ENCODE peak calls at places on chromosomes 6 and 20, in six cellular contexts. O is stomach, P is GM23338, N is right cardiac atrium, G is ascending aorta, M is pancreas. Q is an unnamed sample.

GRCh38 chr6:33324139-33324538 is 6.6 kb upstream of the ZBTB22 start:
- DNase-seq in O (no peak), P (no peak), N (no peak), G (no peak), M (no peak), Q (no peak)

GRCh38 chr20:16051968-16052367 is 521.3 kb downstream of the KIF16B start:
- DNase-seq in O (no peak), P (no peak), N (no peak), G (no peak), M (no peak), Q (no peak)

GRCh38 chr6:117547688-117548621 is 54.4 kb downstream of the GOPC start:
- DNase-seq in O (peak), P (peak), N (peak), G (peak), M (peak), Q (peak)

GRCh38 chr6:93424303-93425064 is 5.1 kb upstream of the EPHA7 start:
- DNase-seq in O (no peak), P (peak), N (no peak), G (no peak), M (no peak), Q (no peak)

GRCh38 chr6:99603421-99604160 is 3.0 kb upstream of the PRDM13 start:
- DNase-seq in O (no peak), P (peak), N (no peak), G (no peak), M (no peak), Q (no peak)

GRCh38 chr6:17341891-17342290 is 51.5 kb upstream of the CAP2 start:
- DNase-seq in O (no peak), P (no peak), N (no peak), G (no peak), M (no peak), Q (no peak)

GRCh38 chr6:167733740-167734661 is 92.7 kb upstream of the AFDN start:
- DNase-seq in O (peak), P (no peak), N (no peak), G (no peak), M (peak), Q (no peak)

GRCh38 chr20:31823360-31824124 is 4.4 kb downstream of the MYLK2 start:
- DNase-seq in O (no peak), P (no peak), N (no peak), G (no peak), M (no peak), Q (no peak)

GRCh38 chr6:69290116-69290515 is 506.7 kb downstream of the LMBRD1 start:
- DNase-seq in O (no peak), P (no peak), N (no peak), G (no peak), M (no peak), Q (no peak)

GRCh38 chr20:4014031-4014474 is 1.3 kb downstream of the RNF24 start:
- DNase-seq in O (peak), P (peak), N (no peak), G (no peak), M (peak), Q (no peak)

GRCh38 chr6:101117397-101118185 is 236.5 kb upstream of the ASCC3 start:
- DNase-seq in O (no peak), P (peak), N (no peak), G (no peak), M (no peak), Q (no peak)

GRCh38 chr6:32933661-32934085 is 7.2 kb downstream of the HLA-DMB start:
- DNase-seq in O (peak), P (peak), N (peak), G (no peak), M (peak), Q (peak)

GRCh38 chr6:69630767-69631166 is 166.0 kb downstream of the LMBRD1 start:
- DNase-seq in O (no peak), P (no peak), N (no peak), G (no peak), M (no peak), Q (no peak)

GRCh38 chr20:59731371-59731770 is 127.0 kb downstream of the PHACTR3 start:
- DNase-seq in O (no peak), P (no peak), N (no peak), G (no peak), M (no peak), Q (no peak)

GRCh38 chr6:152948150-152948768 is 34.6 kb downstream of the FBXO5 start:
- DNase-seq in O (no peak), P (peak), N (no peak), G (no peak), M (no peak), Q (no peak)

GRCh38 chr6:158459726-158460125 is 100.2 kb upstream of the TMEM181 start:
- DNase-seq in O (no peak), P (no peak), N (no peak), G (no peak), M (no peak), Q (no peak)

GRCh38 chr20:48975955-48976354 is 54.4 kb downstream of the ARFGEF2 start:
- DNase-seq in O (no peak), P (no peak), N (no peak), G (no peak), M (no peak), Q (no peak)

GRCh38 chr20:2984956-2985661 is 58.3 kb upstream of the GNRH2 start:
- DNase-seq in O (no peak), P (no peak), N (no peak), G (no peak), M (no peak), Q (no peak)

GRCh38 chr20:31576751-31577150 is 28.3 kb upstream of the ID1 start:
- DNase-seq in O (no peak), P (no peak), N (no peak), G (no peak), M (no peak), Q (no peak)

GRCh38 chr6:144811140-144811539 is 526.0 kb downstream of the UTRN start:
- DNase-seq in O (no peak), P (no peak), N (no peak), G (no peak), M (no peak), Q (no peak)

GRCh38 chr20:39421571-39422099 is 459.5 kb downstream of the DHX35 start:
- DNase-seq in O (no peak), P (no peak), N (no peak), G (no peak), M (no peak), Q (no peak)

GRCh38 chr20:23937303-23938117 is 51.1 kb downstream of the GGTLC1 start:
- DNase-seq in O (peak), P (peak), N (peak), G (no peak), M (peak), Q (no peak)

GRCh38 chr20:53786445-53787267 is 193.0 kb upstream of the ZNF217 start:
- DNase-seq in O (no peak), P (no peak), N (no peak), G (no peak), M (no peak), Q (no peak)

GRCh38 chr6:106377061-106377540 is 16.6 kb downstream of the CRYBG1 start:
- DNase-seq in O (no peak), P (no peak), N (no peak), G (no peak), M (no peak), Q (no peak)

GRCh38 chr20:61293951-61294350 is 41.9 kb downstream of the CDH4 start:
- DNase-seq in O (no peak), P (no peak), N (no peak), G (no peak), M (no peak), Q (no peak)

GRCh38 chr6:131164506-131164905 is 29.2 kb downstream of the AKAP7 start:
- DNase-seq in O (no peak), P (no peak), N (no peak), G (no peak), M (no peak), Q (no peak)

GRCh38 chr6:76555090-76555489 is 482.6 kb upstream of the IMPG1 start:
- DNase-seq in O (no peak), P (peak), N (no peak), G (no peak), M (no peak), Q (no peak)

GRCh38 chr6:3231213-3232016 is 4.0 kb upstream of the TUBB2B start:
- DNase-seq in O (peak), P (peak), N (peak), G (no peak), M (peak), Q (no peak)

GRCh38 chr20:49558826-49559225 is 9.1 kb downstream of the PTGIS start:
- DNase-seq in O (no peak), P (no peak), N (no peak), G (no peak), M (no peak), Q (no peak)

GRCh38 chr6:44564906-44565524 is 177.5 kb downstream of the CDC5L start:
- DNase-seq in O (no peak), P (no peak), N (no peak), G (no peak), M (no peak), Q (no peak)

GRCh38 chr6:2858678-2859324 is 17.1 kb upstream of the SERPINB1 start:
- DNase-seq in O (no peak), P (no peak), N (no peak), G (no peak), M (no peak), Q (no peak)

GRCh38 chr6:84048588-84048987 is 15.0 kb downstream of the MRAP2 start:
- DNase-seq in O (no peak), P (no peak), N (no peak), G (no peak), M (no peak), Q (no peak)

GRCh38 chr20:36485286-36485685 is 56.0 kb upstream of the MYL9 start:
- DNase-seq in O (no peak), P (no peak), N (no peak), G (no peak), M (no peak), Q (no peak)

GRCh38 chr20:36481380-36482043 is 59.8 kb upstream of the MYL9 start:
- DNase-seq in O (no peak), P (peak), N (no peak), G (no peak), M (no peak), Q (no peak)

GRCh38 chr20:36482044-36482473 is 59.3 kb upstream of the MYL9 start:
- DNase-seq in O (peak), P (no peak), N (peak), G (peak), M (peak), Q (no peak)

GRCh38 chr20:36483919-36484808 is 57.2 kb upstream of the MYL9 start:
- DNase-seq in O (peak), P (no peak), N (no peak), G (no peak), M (peak), Q (no peak)

DNA sequence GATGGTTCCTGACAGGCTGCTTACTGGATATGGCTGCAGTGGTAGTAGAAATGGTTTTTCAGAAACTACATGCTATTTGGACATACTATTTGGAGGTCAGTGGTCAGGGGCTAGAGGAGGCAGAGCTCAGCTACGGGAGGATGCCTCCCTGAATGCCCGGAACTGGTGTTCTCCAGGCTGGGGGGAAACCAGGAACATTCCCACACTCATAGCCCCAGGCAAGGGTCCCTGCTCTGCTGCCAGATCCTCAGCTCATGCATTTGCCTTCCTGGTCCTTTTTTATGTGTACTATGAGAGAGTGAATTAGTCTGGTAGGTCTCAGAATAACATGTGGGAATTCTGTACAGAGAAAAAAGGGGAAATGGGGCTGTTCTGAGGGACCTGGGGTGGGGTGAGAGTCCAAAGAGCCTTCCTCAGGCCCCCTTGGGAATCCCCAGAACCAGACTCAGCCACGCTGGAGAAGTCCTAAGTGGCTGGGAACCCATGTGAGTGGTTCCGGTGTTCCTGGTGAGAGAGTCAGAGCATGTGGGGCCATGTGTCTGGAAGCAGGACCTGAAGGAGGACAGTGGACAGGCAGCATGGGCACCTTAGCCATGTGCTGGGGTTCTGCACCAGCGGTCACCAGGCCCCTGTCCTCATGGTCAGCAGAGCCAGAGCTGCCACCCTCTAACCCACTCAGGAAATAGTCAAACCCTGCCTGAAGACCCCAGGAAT is 58.0 kb upstream of the MYL9 start:
- DNase-seq in O (no peak), P (no peak), N (no peak), G (no peak), M (no peak), Q (no peak)
- H3K27ac ChIP-seq in O (no peak), P (no peak), N (peak), G (peak), M (no peak), Q (peak)

DNA sequence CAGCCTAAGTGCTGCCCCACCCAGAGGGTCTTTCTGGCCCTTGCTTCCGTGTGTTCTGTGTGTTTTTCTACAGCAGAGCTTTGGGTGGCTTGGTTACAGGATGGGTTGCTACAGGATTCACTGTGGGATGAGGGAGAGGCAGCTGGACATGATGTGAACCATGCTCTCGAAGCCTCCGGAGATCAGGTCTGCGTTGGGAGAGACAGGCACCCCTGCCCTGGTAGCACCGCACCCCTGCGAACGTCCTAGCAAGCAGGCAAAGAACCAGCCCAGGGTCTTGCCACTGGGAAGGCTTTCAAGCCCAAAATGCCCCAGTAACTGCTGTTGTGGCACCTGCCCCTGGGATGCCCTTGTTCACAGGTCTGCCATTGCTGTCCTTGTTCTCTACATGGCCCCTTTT is 66.4 kb downstream of the IGF2R start:
- DNase-seq in O (no peak), P (no peak), N (no peak), G (no peak), M (no peak), Q (no peak)
- H3K27ac ChIP-seq in O (no peak), P (no peak), N (no peak), G (peak), M (no peak), Q (no peak)

GRCh38 chr20:20463933-20464374 is 96.0 kb downstream of the INSM1 start:
- DNase-seq in O (no peak), P (peak), N (no peak), G (no peak), M (no peak), Q (no peak)
- H3K27ac ChIP-seq in O (no peak), P (peak), N (no peak), G (no peak), M (no peak), Q (no peak)

DNA sequence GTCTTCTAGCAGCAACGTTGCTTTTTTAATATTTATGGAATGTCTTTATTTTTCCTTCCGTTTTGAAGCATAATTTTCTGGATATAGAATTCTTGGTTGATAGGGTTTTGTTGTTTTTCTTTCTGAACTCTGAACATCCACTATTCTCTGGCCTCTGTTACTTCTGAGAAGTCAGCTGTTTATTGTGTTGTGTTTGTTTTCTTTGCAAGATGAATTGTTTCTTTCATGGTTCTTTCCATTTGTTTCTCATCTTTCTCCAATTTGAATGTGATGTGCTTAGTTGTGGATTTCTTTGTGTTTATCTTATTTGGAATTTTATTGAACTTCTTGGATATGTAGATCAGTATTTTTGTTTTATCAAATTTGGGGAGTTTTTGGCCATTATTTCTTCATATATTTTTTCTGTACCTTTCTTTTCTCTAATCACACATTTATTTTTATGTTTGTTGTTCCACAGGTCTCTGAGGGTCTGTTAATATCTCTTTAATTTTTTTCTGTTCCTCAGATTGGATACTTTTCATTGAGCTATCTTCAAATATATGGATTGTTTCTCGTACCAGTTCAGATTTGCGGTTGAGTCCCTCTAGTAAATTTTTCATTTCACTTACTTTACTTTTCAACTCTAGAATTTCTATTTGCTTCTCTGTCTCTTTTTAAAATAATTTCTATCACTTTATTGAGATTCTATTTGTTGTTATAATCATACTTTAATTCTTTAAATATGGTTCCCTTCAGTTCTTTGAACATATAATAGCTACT is 18.0 kb downstream of the HIVEP1 start:
- DNase-seq in O (no peak), P (no peak), N (no peak), G (no peak), M (no peak), Q (no peak)
- H3K27ac ChIP-seq in O (no peak), P (no peak), N (no peak), G (no peak), M (no peak), Q (no peak)

GRCh38 chr6:496649-497048 is 105.1 kb downstream of the IRF4 start:
- DNase-seq in O (no peak), P (no peak), N (no peak), G (no peak), M (no peak), Q (no peak)
- H3K27ac ChIP-seq in O (no peak), P (no peak), N (no peak), G (no peak), M (no peak), Q (no peak)

GRCh38 chr6:18395851-18396187 is 8.7 kb downstream of the RNF144B start:
- DNase-seq in O (no peak), P (no peak), N (no peak), G (no peak), M (no peak), Q (no peak)
- H3K27ac ChIP-seq in O (no peak), P (peak), N (no peak), G (no peak), M (no peak), Q (no peak)

DNA sequence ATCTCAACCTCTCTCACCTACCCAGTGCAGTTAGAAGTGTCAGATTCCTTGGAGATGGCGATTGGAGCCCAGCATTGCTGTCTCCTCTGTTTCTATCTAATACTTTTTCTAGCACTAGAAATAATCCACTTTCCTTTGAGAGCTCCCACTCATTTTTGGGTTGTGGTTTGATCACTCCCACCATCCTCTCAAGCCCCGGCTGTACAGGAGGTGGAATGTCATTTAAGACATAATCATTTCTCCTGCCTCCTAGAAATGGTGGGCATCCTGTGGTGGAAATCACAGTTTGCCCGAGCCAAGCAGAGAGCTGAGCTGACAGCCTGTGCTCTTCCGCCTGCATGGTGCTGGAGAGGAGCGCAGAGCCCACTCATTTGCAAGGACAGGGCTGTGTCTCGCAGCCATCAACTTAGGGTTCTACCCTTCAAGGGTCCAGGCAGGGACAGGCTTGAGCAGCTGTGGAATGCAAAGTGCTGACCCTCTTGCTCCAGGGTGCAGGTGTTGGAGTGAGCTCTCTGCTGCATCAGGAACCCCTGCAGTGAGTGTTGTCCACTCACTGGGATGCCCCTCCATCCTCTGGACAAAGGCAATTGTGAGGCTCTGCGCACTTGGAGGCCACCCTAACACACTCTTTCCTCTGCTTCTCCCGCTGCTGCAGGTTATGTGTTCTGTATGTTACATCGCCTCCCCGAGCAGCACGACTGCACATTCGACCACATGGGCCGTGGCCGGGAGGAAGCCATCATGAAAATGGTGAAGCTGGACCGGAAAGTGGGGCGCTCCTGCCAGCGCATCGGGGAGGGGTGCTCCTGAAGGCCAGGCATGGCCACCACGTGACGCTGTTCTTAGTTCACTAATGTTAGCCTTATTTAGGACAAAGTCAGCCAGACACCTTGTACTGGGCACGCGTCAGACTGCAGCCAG is 332.3 kb downstream of the ZFAND3 start:
- DNase-seq in O (no peak), P (no peak), N (no peak), G (no peak), M (no peak), Q (no peak)
- H3K27ac ChIP-seq in O (no peak), P (no peak), N (no peak), G (no peak), M (no peak), Q (no peak)

DNA sequence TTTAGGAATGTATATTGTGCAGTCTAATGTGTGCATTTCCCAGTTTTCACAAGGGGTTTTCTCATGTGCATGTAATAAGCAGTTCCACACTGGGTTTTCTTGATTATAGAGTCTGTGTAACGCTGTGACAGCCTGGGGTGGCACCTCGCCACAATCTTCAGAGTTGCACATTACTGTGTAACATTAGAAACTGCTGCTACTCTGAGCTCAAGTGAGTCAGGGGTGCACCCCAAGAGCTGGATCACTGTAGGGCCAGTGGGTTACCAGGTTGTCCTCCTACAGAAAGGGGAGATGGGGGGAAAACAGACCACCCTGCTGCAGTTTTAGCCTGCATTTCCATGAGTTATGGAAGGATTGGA is 96.9 kb downstream of the RPP40 start:
- DNase-seq in O (no peak), P (no peak), N (no peak), G (no peak), M (no peak), Q (no peak)
- H3K27ac ChIP-seq in O (no peak), P (no peak), N (no peak), G (no peak), M (no peak), Q (no peak)

DNA sequence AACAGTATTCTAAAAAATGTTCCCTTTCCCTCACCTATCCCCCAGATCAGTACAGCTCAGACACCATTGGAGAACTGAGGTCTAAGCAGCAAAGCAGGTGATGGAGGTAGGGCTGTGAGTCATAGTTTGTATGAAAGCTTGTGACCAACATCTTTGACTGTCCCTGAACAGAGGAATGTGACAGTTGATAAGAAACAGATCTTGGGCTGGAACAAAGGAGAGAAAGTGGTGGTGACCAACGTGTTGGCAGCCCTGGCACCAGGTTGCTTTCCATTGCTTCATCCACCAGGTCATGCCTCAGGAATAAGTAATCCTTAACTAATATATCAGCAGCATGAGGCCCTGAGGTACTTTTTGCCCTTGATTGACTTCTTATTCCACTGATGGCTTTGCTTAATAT is 19.9 kb upstream of the CRIP3 start:
- DNase-seq in O (no peak), P (no peak), N (no peak), G (no peak), M (no peak), Q (no peak)
- H3K27ac ChIP-seq in O (no peak), P (no peak), N (peak), G (no peak), M (no peak), Q (no peak)

Q was measured in thoracic aorta.